ENCODE peak calls at places on chromosome 22, in four cellular contexts. One of them, this sample, is unnamed.

GRCh38 chr22:49751968-49752597 is 75.6 kb downstream of the BRD1 start:
- DNase-seq in ovary: no peak
- DNase-seq in K562: peak
- DNase-seq in adrenal gland: no peak
- DNase-seq in this sample: no peak

GRCh38 chr22:32474635-32475427 is at the start of gene FBXO7:
- DNase-seq in ovary: peak
- DNase-seq in K562: peak
- DNase-seq in adrenal gland: peak
- DNase-seq in this sample: peak

GRCh38 chr22:19873960-19874306 is 19.3 kb upstream of the GNB1L start:
- DNase-seq in ovary: peak
- DNase-seq in K562: no peak
- DNase-seq in adrenal gland: no peak
- DNase-seq in this sample: peak

GRCh38 chr22:32698926-32699619 is 102.4 kb upstream of the TIMP3 start:
- DNase-seq in ovary: no peak
- DNase-seq in K562: no peak
- DNase-seq in adrenal gland: no peak
- DNase-seq in this sample: no peak

GRCh38 chr22:26660961-26661578 is 3.7 kb downstream of the MIAT start:
- DNase-seq in ovary: no peak
- DNase-seq in K562: no peak
- DNase-seq in adrenal gland: no peak
- DNase-seq in this sample: no peak

GRCh38 chr22:30606455-30607299 is at the start of gene TCN2:
- DNase-seq in ovary: peak
- DNase-seq in K562: peak
- DNase-seq in adrenal gland: peak
- DNase-seq in this sample: peak

GRCh38 chr22:43275545-43275981 is 67.6 kb downstream of the SCUBE1 start:
- DNase-seq in ovary: no peak
- DNase-seq in K562: peak
- DNase-seq in adrenal gland: no peak
- DNase-seq in this sample: no peak

GRCh38 chr22:30178180-30179126 is 68.1 kb downstream of the LIF start:
- DNase-seq in ovary: no peak
- DNase-seq in K562: no peak
- DNase-seq in adrenal gland: no peak
- DNase-seq in this sample: no peak

GRCh38 chr22:30132290-30132996 is 52.2 kb downstream of the HORMAD2 start:
- DNase-seq in ovary: no peak
- DNase-seq in K562: no peak
- DNase-seq in adrenal gland: no peak
- DNase-seq in this sample: no peak

GRCh38 chr22:38481162-38481870 is 13.4 kb downstream of the KDELR3 start:
- DNase-seq in ovary: no peak
- DNase-seq in K562: no peak
- DNase-seq in adrenal gland: no peak
- DNase-seq in this sample: peak
- TF ChIP-seq POLR2A in ovary: no peak
- TF ChIP-seq POLR2A in K562: no peak
- TF ChIP-seq POLR2A in adrenal gland: no peak
- TF ChIP-seq POLR2A in this sample: no peak

DNA sequence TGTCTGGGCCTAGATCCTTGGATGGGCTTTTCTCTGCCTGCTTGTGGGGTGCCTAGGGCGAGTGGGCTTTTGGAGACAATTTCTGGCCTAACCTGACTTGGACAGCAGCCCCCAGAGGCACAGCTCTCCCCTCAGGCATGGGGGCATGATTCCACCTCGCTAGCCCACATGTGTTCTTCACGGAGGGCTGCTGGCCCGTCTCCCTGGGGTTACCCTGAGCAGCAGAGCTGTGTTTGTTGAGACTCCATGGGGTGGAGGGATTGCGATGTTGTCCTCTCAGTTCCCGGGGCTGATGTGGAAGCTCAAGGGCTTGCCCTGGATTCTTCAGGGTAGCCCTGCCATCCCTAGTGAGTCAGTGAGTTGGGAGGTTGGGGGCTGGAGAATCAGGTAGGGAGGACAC is 2.4 kb upstream of the LRRC75B start:
- DNase-seq in ovary: no peak
- DNase-seq in K562: no peak
- DNase-seq in adrenal gland: no peak
- DNase-seq in this sample: no peak
- H3K27ac ChIP-seq in ovary: no peak
- H3K27ac ChIP-seq in K562: no peak
- H3K27ac ChIP-seq in adrenal gland: no peak
- H3K27ac ChIP-seq in this sample: peak

GRCh38 chr22:46576556-46577351 is 39.3 kb upstream of the CELSR1 start:
- DNase-seq in ovary: peak
- DNase-seq in K562: peak
- DNase-seq in adrenal gland: no peak
- DNase-seq in this sample: no peak

GRCh38 chr22:46579751-46580449 is 40.3 kb upstream of the GRAMD4 start:
- DNase-seq in ovary: no peak
- DNase-seq in K562: no peak
- DNase-seq in adrenal gland: no peak
- DNase-seq in this sample: peak

GRCh38 chr22:46577361-46578249 is 40.2 kb upstream of the CELSR1 start:
- DNase-seq in ovary: no peak
- DNase-seq in K562: peak
- DNase-seq in adrenal gland: no peak
- DNase-seq in this sample: peak

GRCh38 chr22:46578824-46579561 is 41.2 kb upstream of the GRAMD4 start:
- DNase-seq in ovary: no peak
- DNase-seq in K562: peak
- DNase-seq in adrenal gland: peak
- DNase-seq in this sample: peak

DNA sequence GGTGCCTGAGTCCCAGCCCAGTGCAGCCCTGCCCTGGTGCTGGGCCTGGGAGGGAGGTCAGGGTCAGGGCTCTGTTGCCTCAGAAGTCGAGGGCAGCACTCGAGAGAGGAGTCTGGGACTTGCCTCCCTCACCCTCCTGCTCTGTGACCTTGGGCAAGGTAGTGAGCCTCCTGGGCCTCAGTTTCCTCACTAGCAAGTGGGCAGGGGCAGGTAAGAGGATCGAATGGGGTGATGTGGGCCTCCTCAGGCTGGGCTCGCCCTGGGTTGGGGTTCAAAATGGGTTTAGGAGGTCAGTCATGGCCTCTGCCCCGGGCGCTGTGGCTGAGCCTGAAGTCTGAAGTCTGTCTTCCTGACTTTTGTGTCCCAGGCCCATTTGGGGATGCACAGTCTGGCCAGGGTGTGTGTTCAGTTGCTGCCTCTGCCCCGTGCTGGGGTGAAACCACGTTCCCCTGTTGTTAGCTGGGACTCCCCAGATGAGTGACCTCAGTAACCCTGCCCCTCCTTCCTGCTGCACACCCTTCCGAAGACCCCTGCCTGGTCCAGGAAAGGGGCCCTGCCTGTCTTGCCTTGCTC is 40.9 kb upstream of the CELSR1 start:
- DNase-seq in ovary: no peak
- DNase-seq in K562: no peak
- DNase-seq in adrenal gland: peak
- DNase-seq in this sample: no peak
- TF ChIP-seq POLR2A in ovary: no peak
- TF ChIP-seq POLR2A in K562: no peak
- TF ChIP-seq POLR2A in adrenal gland: no peak
- TF ChIP-seq POLR2A in this sample: no peak

DNA sequence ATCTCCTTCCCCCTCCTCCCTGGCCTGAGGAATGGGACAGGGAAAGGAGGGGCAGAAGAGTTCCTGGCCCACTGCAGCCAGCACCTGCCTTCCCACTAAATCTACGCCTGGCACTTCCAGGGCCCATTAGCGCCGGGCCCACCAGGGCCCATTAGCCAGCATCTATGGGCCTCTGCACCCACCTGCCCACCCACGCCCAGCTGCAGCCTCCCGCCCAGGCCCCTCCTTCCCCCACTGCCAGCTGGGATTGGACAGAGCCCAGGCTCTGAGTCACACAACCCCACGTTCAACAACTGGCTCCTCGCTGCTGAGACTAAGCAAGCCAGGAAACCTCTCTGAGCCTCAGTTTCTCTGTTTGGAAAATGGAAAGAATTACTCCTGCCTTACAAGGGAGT is 48.7 kb downstream of the CYTH4 start:
- DNase-seq in ovary: no peak
- DNase-seq in K562: peak
- DNase-seq in adrenal gland: no peak
- DNase-seq in this sample: no peak
- H3K27ac ChIP-seq in ovary: no peak
- H3K27ac ChIP-seq in K562: no peak
- H3K27ac ChIP-seq in adrenal gland: no peak
- H3K27ac ChIP-seq in this sample: no peak

DNA sequence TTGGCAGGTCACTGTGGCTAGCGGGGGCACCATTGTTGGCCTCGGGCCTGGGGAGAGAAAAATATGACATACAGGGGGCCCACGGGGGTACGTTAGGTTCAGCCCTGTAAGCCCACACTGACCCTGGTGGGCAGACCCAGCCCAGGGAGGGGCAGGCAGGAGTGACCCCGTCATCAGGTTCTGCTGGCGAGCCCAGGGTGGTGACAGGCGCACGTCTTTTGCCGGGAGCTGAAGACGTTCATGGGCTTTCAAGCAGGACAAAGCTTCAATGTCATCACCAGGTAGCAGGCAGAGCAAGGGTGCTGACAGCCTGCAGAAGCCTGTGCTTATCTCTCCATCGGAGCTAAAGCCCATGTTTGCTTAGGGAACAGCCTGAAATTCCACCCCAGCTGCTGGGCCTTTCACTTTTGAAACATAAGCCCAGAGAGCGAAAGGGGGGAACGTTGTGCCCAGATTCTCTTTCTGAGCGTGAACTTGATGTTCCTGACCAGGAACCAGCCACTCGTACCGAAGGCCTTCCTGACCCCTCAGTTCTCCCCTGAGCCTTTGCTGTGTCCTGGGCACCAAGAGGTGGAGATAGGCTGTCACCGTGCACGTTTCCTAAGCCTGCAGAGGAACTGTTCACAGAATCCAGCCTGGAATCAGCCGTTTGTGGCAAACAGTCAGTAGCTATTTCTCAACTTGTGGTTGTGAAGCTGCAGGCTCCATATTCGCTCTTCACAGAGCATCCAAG is 74.0 kb upstream of the ATXN10 start:
- DNase-seq in ovary: no peak
- DNase-seq in K562: no peak
- DNase-seq in adrenal gland: no peak
- DNase-seq in this sample: no peak
- TF ChIP-seq POLR2A in ovary: no peak
- TF ChIP-seq POLR2A in K562: no peak
- TF ChIP-seq POLR2A in adrenal gland: no peak
- TF ChIP-seq POLR2A in this sample: no peak